ENCODE peak calls at places on chromosome 19, in nine cellular contexts. C is esophagus squamous epithelium, D is progenitor cell of endocrine pancreas, M is stomach, P is choroid plexus epithelial cell, R is dorsolateral prefrontal cortex, J is fibroblast of lung, Y is tibial nerve, I is GM10248. G is an unnamed sample.

GRCh38 chr19:28437390-28438346 is 775.3 kb downstream of the UQCRFS1 start:
- DNase-seq in C (no peak), J (no peak), D (no peak), R (no peak), P (no peak), Y (no peak), I (peak; percentile 0), M (no peak), G (no peak)

GRCh38 chr19:2841858-2842574 is 741 bp downstream of the ZNF555 start:
- DNase-seq in C (no peak), M (no peak), J (no peak), P (no peak), D (no peak), Y (no peak), R (no peak), I (peak; percentile 28), G (no peak)

GRCh38 chr19:33225458-33225925 is at the start of gene SLC7A10:
- DNase-seq in M (no peak), Y (no peak), C (no peak), J (no peak), R (no peak), P (no peak), I (no peak), D (no peak), G (no peak)

GRCh38 chr19:58330458-58330857 is 3.7 kb downstream of the ZSCAN22 start:
- DNase-seq in R (no peak), P (peak; percentile 71), M (peak; percentile 31), I (no peak), J (peak; percentile 75), C (no peak), D (no peak), Y (no peak), G (no peak)

GRCh38 chr19:342801-343421 is 1.7 kb downstream of the MIER2 start:
- DNase-seq in Y (peak; percentile 23), D (no peak), I (no peak), R (peak; percentile 42), M (peak; percentile 51), J (peak; percentile 96), C (no peak), P (peak; percentile 88), G (no peak)

GRCh38 chr19:15701757-15702589 is 25.9 kb upstream of the OR10H2 start:
- DNase-seq in Y (no peak), R (no peak), M (no peak), P (no peak), D (no peak), C (no peak), I (no peak), J (no peak), G (no peak)

GRCh38 chr19:1295169-1296012 is 9.7 kb downstream of the EFNA2 start:
- DNase-seq in Y (no peak), J (no peak), I (peak; percentile 69), D (no peak), P (no peak), M (no peak), C (no peak), R (no peak), G (no peak)

GRCh38 chr19:10707440-10707839 is 6.2 kb downstream of the QTRT1 start:
- DNase-seq in I (no peak), M (no peak), Y (no peak), C (no peak), J (no peak), P (no peak), D (no peak), R (no peak), G (no peak)

GRCh38 chr19:56126983-56127780 is 6.1 kb upstream of the ZNF787 start:
- DNase-seq in Y (no peak), M (no peak), J (no peak), P (no peak), I (no peak), R (no peak), D (no peak), C (no peak), G (no peak)

DNA sequence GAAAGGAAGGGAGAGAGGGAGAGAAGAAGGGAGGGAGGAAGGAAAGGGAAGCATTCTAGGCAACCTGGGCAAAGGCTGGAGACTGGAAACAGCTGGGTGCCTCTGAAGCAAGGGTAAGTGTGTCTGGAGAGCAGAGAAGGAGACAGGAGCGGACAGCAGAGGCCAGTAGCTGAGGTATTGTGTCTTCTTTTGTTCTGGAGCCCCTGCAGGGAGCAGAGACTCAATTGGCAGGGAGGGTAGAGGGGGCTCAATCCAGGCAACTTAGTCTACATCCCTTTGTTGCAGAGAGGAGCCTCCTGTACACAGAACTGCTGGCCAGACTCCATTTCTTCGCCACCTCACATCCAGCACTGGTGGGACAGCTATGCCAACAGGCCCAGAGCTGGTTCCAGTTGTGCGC is 53.2 kb downstream of the NWD1 start:
- DNase-seq in I (no peak), M (no peak), D (no peak), R (no peak), J (no peak), C (no peak), P (no peak), Y (no peak), G (no peak)
- TF ChIP-seq CTCF in I (no peak), M (no peak), D (no peak), R (no peak), J (no peak), C (no peak), P (no peak), Y (no peak), G (no peak)

GRCh38 chr19:39409886-39410619 is 2.4 kb upstream of the PLEKHG2 start:
- DNase-seq in Y (peak; percentile 75), I (peak; percentile 70), R (peak; percentile 51), C (no peak), M (peak; percentile 76), J (peak; percentile 73), P (no peak), D (no peak), G (no peak)
- TF ChIP-seq CTCF in Y (no peak), I (no peak), R (no peak), C (peak; percentile 26), M (no peak), J (no peak), P (peak; percentile 14), D (peak; percentile 34), G (peak; percentile 39)

GRCh38 chr19:11887618-11888531 is at the start of gene ZNF69:
- DNase-seq in J (peak; percentile 75), Y (peak; percentile 82), R (peak; percentile 81), P (peak; percentile 75), I (peak; percentile 73), M (peak; percentile 93), C (no peak), D (peak; percentile 92), G (peak; percentile 90)
- TF ChIP-seq CTCF in J (no peak), Y (no peak), R (peak; percentile 39), P (peak; percentile 21), I (peak; percentile 25), M (no peak), C (peak; percentile 7), D (peak; percentile 48), G (peak; percentile 54)

GRCh38 chr19:49892716-49893115 is 4.0 kb downstream of the IL4I1 start:
- DNase-seq in R (no peak), J (no peak), D (no peak), M (no peak), Y (no peak), C (no peak), P (no peak), I (no peak), G (no peak)

GRCh38 chr19:49891393-49891792 is 5.3 kb downstream of the IL4I1 start:
- DNase-seq in R (no peak), J (no peak), C (no peak), M (no peak), Y (no peak), I (no peak), D (no peak), P (no peak), G (no peak)

GRCh38 chr19:49889687-49890348 is 6.9 kb downstream of the IL4I1 start:
- DNase-seq in D (peak; percentile 49), Y (peak; percentile 54), M (peak; percentile 77), I (peak; percentile 60), J (peak; percentile 67), R (peak; percentile 64), C (no peak), P (peak; percentile 78), G (peak; percentile 61)

GRCh38 chr19:49889038-49889686 is 7.5 kb downstream of the IL4I1 start:
- DNase-seq in P (no peak), R (no peak), Y (no peak), M (no peak), J (no peak), C (no peak), I (no peak), D (no peak), G (no peak)

DNA sequence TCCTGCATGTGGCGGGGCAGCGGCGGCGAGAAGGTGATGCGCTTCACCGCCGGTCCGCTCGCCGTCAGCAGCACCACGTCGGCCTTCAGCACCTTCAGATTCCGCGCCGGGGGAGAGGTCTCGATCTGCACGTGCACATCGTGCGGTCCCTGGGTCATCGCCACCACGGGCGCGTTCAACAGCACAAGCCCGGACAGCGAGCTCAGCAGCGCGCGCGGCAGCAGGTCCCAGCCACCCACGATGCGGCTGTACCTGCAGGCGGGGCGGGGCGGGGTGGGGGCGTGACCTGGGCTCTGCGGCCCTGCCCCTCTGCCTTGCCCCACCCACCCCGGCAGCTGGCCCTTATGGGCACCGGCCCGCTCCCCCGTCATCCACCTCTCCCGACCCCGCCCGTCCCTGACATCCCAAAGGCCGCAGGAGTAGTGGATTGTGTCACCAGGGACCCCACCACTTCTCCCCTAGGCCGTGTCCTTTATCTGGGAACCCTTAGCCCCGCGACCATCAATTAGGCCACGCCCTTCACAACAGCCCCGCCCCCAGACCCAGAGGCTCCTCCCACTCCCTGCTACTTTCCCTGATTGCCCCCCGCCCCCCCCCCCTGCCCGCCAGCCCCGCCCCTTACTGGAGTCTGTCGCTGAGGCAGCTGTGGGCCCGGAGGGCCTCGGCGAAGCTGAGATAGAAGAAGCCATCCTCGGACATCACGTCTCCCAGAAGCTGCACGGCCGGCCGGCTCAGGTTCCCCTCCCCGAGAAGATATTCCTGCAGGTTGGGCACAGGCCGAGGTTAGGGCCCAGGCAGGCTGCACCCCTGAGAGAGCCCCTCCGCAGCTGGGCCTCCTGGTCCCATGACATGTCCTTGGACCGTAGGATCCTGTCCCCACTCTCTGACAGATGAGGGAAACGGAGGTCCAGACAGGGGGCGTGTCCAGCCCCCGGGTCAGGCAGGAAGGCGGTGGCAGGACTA is 6.1 kb downstream of the IL4I1 start:
- DNase-seq in I (peak; percentile 84), M (peak; percentile 57), R (no peak), D (no peak), C (no peak), J (no peak), Y (no peak), P (no peak), G (peak; percentile 46)
- TF ChIP-seq CTCF in I (no peak), M (no peak), R (no peak), D (peak; percentile 5), C (no peak), J (no peak), Y (no peak), P (no peak), G (peak; percentile 8)

G was measured in neural crest cell.